ENCODE peak calls at places on chromosomes 3 and 15, in five cellular contexts. B, V, O, Q and M are unnamed samples.

GRCh38 chr3:188529228-188529627 is 375.3 kb downstream of the LPP start:
- DNase-seq in V (no peak), Q (no peak), B (no peak), O (no peak), M (no peak)

GRCh38 chr15:78415284-78415683 is 22.7 kb upstream of the IREB2 start:
- DNase-seq in Q (no peak), B (no peak), O (peak; percentile 21), V (no peak), M (peak; percentile 54)

GRCh38 chr3:105715372-105715771 is 153.4 kb downstream of the CBLB start:
- DNase-seq in B (no peak), Q (no peak), V (no peak), O (no peak), M (no peak)

GRCh38 chr15:77738038-77738370 is 105.3 kb upstream of the LINGO1 start:
- DNase-seq in Q (no peak), B (no peak), O (peak; percentile 58), V (no peak), M (no peak)

GRCh38 chr15:39580117-39580629 is 706 bp upstream of the THBS1 start:
- DNase-seq in O (peak; percentile 81), B (peak; percentile 89), V (peak; percentile 81), Q (no peak), M (peak; percentile 75)

GRCh38 chr15:41698779-41699178 is 38.6 kb downstream of the MGA start:
- DNase-seq in V (no peak), O (no peak), Q (no peak), B (no peak), M (no peak)

GRCh38 chr15:53354905-53355304 is 404.6 kb downstream of the WDR72 start:
- DNase-seq in Q (no peak), O (no peak), B (no peak), V (no peak), M (no peak)

GRCh38 chr3:567488-568173 is 371.1 kb downstream of the CHL1 start:
- DNase-seq in Q (no peak), V (no peak), O (no peak), B (no peak), M (no peak)

GRCh38 chr15:61657461-61657860 is 402.8 kb downstream of the VPS13C start:
- DNase-seq in V (no peak), Q (no peak), B (no peak), O (no peak), M (no peak)

GRCh38 chr15:33074942-33075341 is 119.6 kb downstream of the FMN1 start:
- DNase-seq in O (no peak), Q (no peak), B (no peak), V (no peak), M (no peak)

GRCh38 chr3:194003128-194004057 is 132.6 kb upstream of the HES1 start:
- DNase-seq in Q (peak; percentile 11), B (peak; percentile 86), V (peak; percentile 47), O (peak; percentile 96), M (peak; percentile 71)

GRCh38 chr3:114299421-114299820 is 5.6 kb downstream of the TIGIT start:
- DNase-seq in Q (no peak), V (peak; percentile 40), O (peak; percentile 13), B (peak; percentile 57), M (peak; percentile 71)

DNA sequence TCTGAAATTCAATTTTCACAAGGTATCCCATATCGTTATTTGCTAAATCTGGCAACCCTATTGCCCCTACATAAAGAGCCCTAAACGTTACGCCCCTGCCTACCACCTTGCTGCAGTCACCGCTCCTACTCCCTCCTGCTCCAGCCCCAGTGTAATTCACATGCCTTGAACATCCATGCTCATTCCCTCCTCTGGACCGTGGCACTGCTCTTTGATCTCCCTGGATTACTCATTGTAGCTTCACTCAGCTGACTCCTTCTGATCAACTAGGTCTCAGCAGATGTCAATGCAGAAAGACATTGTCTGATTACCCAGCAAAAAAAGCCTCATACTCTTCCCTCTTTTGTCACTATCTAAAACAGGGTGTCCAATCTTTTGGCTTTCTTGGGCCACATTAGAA is 40.8 kb upstream of the KBTBD8 start:
- DNase-seq in V (no peak), Q (no peak), O (no peak), B (no peak), M (no peak)
- TF ChIP-seq FOXM1 in V (no peak), Q (no peak), O (no peak), B (no peak), M (no peak)

GRCh38 chr15:75640483-75641175 is 605 bp upstream of the IMP3 start:
- DNase-seq in B (peak; percentile 62), O (no peak), Q (peak; percentile 52), V (peak; percentile 61), M (no peak)
- TF ChIP-seq FOXM1 in B (no peak), O (no peak), Q (no peak), V (no peak), M (no peak)

DNA sequence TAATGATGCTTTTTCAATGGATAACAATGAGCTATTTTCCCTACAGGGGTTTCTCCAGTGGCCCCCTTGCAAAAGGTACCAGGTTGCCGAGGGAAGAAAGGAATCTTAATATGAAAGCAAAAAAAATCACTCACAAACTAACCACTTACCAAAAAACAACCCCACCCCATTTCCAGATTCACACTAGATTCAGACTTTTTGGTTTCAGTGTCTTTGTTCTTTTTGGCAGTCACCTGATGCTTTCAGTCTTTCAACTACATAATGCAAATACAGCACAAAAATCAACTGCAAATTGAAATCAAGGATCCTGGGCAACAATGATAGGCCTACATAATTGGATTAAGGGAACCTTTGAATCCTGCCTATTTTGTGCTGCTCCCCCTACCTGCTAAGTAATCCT is 71.1 kb upstream of the RAP2B start:
- DNase-seq in V (no peak), O (no peak), B (no peak), Q (no peak), M (no peak)
- TF ChIP-seq FOXM1 in V (no peak), O (no peak), B (no peak), Q (no peak), M (no peak)

DNA sequence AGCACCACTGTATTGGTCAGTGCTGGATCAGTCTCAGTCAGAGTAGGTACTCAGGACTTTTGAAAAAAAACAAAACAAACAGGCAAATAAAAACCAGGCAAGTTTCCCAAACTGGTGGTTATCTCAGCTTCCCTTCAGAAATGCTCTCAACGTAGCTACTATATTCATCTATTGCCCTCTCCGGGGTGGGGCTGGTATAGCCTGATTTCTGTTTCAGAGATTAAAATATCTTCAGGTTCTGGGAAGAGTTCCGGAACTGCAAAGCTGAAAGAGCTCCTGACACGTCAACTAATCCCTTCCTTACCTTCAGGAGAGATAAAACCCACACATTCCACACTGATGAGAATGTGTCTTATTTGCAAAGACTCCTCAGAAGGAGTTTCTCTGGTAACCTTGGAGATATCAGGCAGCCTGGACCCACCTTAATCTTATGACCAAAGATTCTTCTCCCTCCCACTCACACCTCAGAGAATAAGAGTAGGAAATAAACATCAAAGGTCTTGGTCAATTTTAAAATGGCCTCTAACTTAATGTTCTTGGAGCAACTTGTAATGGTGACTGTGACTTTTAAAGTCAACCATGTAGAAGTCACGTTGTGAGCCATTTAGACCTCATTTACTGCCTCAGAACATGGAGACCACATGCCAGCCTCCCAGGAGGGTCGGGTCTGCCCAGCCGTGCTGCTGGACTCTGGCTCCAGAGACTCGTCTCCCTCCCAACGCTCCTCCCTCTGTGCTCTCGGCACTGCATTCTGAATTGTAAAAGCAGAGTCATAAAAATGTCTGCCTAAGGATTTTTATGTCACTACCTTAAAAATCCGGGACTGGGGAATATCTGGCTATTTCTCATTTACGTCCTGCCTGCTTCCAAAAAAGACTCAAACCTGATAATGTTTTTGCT is 53.8 kb downstream of the CDCP1 start:
- DNase-seq in Q (no peak), V (no peak), O (peak; percentile 61), B (no peak), M (peak; percentile 35)
- TF ChIP-seq FOXM1 in Q (no peak), V (no peak), O (peak; percentile 97), B (no peak), M (no peak)

GRCh38 chr15:88719654-88720053 is 80.8 kb downstream of the ISG20 start:
- DNase-seq in B (no peak), V (no peak), O (peak; percentile 23), Q (no peak), M (no peak)
- TF ChIP-seq FOXM1 in B (no peak), V (no peak), O (no peak), Q (no peak), M (no peak)

GRCh38 chr15:99438222-99438592 is 127.6 kb upstream of the MEF2A start:
- DNase-seq in Q (no peak), O (no peak), V (no peak), B (no peak), M (no peak)
- TF ChIP-seq FOXM1 in Q (no peak), O (no peak), V (no peak), B (no peak), M (no peak)

GRCh38 chr3:135849827-135850226 is 115.7 kb upstream of the PPP2R3A start:
- DNase-seq in V (no peak), O (no peak), Q (no peak), B (no peak), M (no peak)

GRCh38 chr3:135840436-135840835 is 125.1 kb upstream of the PPP2R3A start:
- DNase-seq in Q (no peak), O (no peak), V (no peak), B (no peak), M (no peak)

GRCh38 chr3:135848051-135848450 is 117.5 kb upstream of the PPP2R3A start:
- DNase-seq in V (no peak), O (no peak), B (no peak), Q (no peak), M (no peak)

GRCh38 chr3:135844381-135844780 is 121.1 kb upstream of the PPP2R3A start:
- DNase-seq in O (no peak), B (no peak), V (no peak), Q (no peak), M (no peak)
- TF ChIP-seq FOXM1 in O (no peak), B (no peak), V (no peak), Q (no peak), M (no peak)

DNA sequence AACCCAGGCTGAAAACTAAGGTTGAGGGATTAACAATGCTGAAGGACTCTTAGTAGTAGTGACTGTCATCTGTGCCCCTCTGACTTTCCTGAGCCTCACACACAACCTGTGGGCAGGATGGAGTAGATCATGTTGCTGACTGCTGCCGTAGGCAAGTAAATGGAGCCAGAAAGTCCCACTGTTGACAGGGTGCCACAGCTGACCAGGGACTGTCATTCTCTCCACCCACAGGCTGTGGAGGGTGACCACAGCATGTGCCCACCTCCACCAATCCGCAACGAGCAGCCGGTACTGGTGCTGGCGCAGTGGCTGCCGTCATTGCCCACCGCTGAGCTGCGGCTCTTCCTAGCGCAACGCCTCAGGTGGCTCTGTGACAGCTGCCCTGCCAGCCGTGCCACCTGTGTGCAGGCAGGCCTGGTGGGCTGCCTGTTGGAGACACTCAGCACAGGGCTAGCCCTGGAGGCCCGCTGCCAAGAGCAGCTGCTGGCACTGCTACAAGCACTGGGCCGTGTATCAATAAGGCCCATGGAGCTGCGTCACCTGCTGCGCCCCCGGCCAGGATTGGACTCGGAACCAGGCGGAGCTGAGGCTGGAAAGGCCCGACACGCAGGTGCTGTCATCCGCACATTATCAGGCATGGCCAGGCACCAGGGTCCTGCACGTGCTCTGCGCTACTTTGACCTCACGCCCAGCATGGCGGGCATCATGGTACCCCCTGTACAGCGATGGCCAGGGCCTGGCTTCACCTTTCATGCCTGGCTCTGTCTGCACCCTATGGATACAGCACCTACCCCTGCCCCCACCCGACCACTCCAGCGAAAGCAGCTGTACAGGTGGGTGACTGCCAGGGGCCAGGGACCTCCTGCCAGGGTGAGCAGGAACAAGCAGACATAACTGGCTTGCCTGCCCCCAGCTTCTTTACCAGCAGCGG is 15.6 kb downstream of the NBEAL2 start:
- DNase-seq in O (no peak), B (peak; percentile 18), Q (no peak), V (no peak), M (no peak)
- TF ChIP-seq FOXM1 in O (no peak), B (no peak), Q (no peak), V (no peak), M (no peak)